ENCODE peak calls at places on chromosomes 16 and 17, in five cellular contexts. One of them, this sample, is unnamed.

GRCh38 chr16:30003670-30004423 is 7.0 kb downstream of the DOC2A start:
- DNase-seq in osteocyte: no peak
- DNase-seq in CD4-positive, alpha-beta T cell: no peak
- DNase-seq in cardiac muscle cell: no peak
- DNase-seq in mesothelial cell of epicardium: no peak
- DNase-seq in this sample: no peak

GRCh38 chr16:88768041-88768876 is 16.8 kb downstream of the PIEZO1 start:
- DNase-seq in osteocyte: peak
- DNase-seq in CD4-positive, alpha-beta T cell: no peak
- DNase-seq in cardiac muscle cell: peak
- DNase-seq in mesothelial cell of epicardium: no peak
- DNase-seq in this sample: no peak

GRCh38 chr17:43528319-43528987 is 17.7 kb downstream of the ETV4 start:
- DNase-seq in osteocyte: no peak
- DNase-seq in CD4-positive, alpha-beta T cell: no peak
- DNase-seq in cardiac muscle cell: no peak
- DNase-seq in mesothelial cell of epicardium: no peak
- DNase-seq in this sample: no peak

GRCh38 chr17:44444735-44445105 is 55.3 kb upstream of the ITGA2B start:
- DNase-seq in osteocyte: no peak
- DNase-seq in CD4-positive, alpha-beta T cell: no peak
- DNase-seq in cardiac muscle cell: no peak
- DNase-seq in mesothelial cell of epicardium: no peak
- DNase-seq in this sample: no peak

GRCh38 chr17:6677158-6677831 is 25.7 kb downstream of the C17orf100 start:
- DNase-seq in osteocyte: no peak
- DNase-seq in CD4-positive, alpha-beta T cell: no peak
- DNase-seq in cardiac muscle cell: no peak
- DNase-seq in mesothelial cell of epicardium: no peak
- DNase-seq in this sample: no peak

GRCh38 chr17:80871341-80871740 is 120.3 kb upstream of the CHMP6 start:
- DNase-seq in osteocyte: no peak
- DNase-seq in CD4-positive, alpha-beta T cell: no peak
- DNase-seq in cardiac muscle cell: no peak
- DNase-seq in mesothelial cell of epicardium: no peak
- DNase-seq in this sample: no peak

GRCh38 chr16:65229191-65229662 is 107.4 kb upstream of the CDH11 start:
- DNase-seq in osteocyte: no peak
- DNase-seq in CD4-positive, alpha-beta T cell: no peak
- DNase-seq in cardiac muscle cell: no peak
- DNase-seq in mesothelial cell of epicardium: no peak
- DNase-seq in this sample: no peak

GRCh38 chr16:81524382-81524781 is 79.8 kb downstream of the CMIP start:
- DNase-seq in osteocyte: no peak
- DNase-seq in CD4-positive, alpha-beta T cell: peak
- DNase-seq in cardiac muscle cell: no peak
- DNase-seq in mesothelial cell of epicardium: no peak
- DNase-seq in this sample: no peak

GRCh38 chr17:2405247-2405926 is 4.5 kb upstream of the MNT start:
- DNase-seq in osteocyte: no peak
- DNase-seq in CD4-positive, alpha-beta T cell: no peak
- DNase-seq in cardiac muscle cell: no peak
- DNase-seq in mesothelial cell of epicardium: no peak
- DNase-seq in this sample: no peak

GRCh38 chr16:75079346-75079926 is 37.1 kb downstream of the LDHD start:
- DNase-seq in osteocyte: no peak
- DNase-seq in CD4-positive, alpha-beta T cell: no peak
- DNase-seq in cardiac muscle cell: no peak
- DNase-seq in mesothelial cell of epicardium: no peak
- DNase-seq in this sample: no peak

GRCh38 chr17:30005709-30006320 is 64.4 kb downstream of the EFCAB5 start:
- DNase-seq in osteocyte: no peak
- DNase-seq in CD4-positive, alpha-beta T cell: no peak
- DNase-seq in cardiac muscle cell: peak
- DNase-seq in mesothelial cell of epicardium: no peak
- DNase-seq in this sample: no peak

GRCh38 chr17:66021757-66022156 is 170.2 kb downstream of the CEP112 start:
- DNase-seq in osteocyte: no peak
- DNase-seq in CD4-positive, alpha-beta T cell: no peak
- DNase-seq in cardiac muscle cell: no peak
- DNase-seq in mesothelial cell of epicardium: no peak
- DNase-seq in this sample: no peak
- TF ChIP-seq CTCF in osteocyte: no peak
- TF ChIP-seq CTCF in CD4-positive, alpha-beta T cell: no peak
- TF ChIP-seq CTCF in cardiac muscle cell: no peak
- TF ChIP-seq CTCF in mesothelial cell of epicardium: no peak
- TF ChIP-seq CTCF in this sample: no peak

DNA sequence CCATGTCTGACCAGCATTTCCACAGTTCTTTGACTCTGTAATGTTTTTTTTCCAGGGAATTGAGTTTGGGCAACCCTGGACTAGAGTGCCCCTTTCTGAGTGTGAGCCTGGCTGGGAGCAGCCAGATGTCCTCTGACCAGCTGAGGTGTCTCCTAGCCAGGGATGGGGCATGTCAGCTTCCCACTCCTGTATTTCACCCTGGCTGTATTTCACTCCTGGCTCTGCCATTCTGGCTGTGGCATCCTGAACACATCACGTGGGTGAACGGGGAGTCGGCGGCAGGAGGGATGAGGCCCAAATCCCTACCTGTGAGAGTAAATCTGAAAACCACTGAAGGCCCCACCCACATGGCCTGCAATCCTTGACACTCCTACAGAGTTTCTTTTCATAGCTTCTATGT is 31.3 kb downstream of the KDM8 start:
- DNase-seq in osteocyte: no peak
- DNase-seq in CD4-positive, alpha-beta T cell: no peak
- DNase-seq in cardiac muscle cell: no peak
- DNase-seq in mesothelial cell of epicardium: no peak
- DNase-seq in this sample: no peak
- TF ChIP-seq CTCF in osteocyte: no peak
- TF ChIP-seq CTCF in CD4-positive, alpha-beta T cell: no peak
- TF ChIP-seq CTCF in cardiac muscle cell: no peak
- TF ChIP-seq CTCF in mesothelial cell of epicardium: no peak
- TF ChIP-seq CTCF in this sample: no peak

GRCh38 chr16:25256821-25257503 is 683 bp downstream of the ZKSCAN2 start:
- DNase-seq in osteocyte: no peak
- DNase-seq in CD4-positive, alpha-beta T cell: no peak
- DNase-seq in cardiac muscle cell: peak
- DNase-seq in mesothelial cell of epicardium: no peak
- DNase-seq in this sample: no peak
- TF ChIP-seq CTCF in osteocyte: no peak
- TF ChIP-seq CTCF in CD4-positive, alpha-beta T cell: no peak
- TF ChIP-seq CTCF in cardiac muscle cell: peak
- TF ChIP-seq CTCF in mesothelial cell of epicardium: no peak
- TF ChIP-seq CTCF in this sample: no peak

GRCh38 chr16:1666316-1666715 is 11.8 kb upstream of the JPT2 start:
- DNase-seq in osteocyte: no peak
- DNase-seq in CD4-positive, alpha-beta T cell: no peak
- DNase-seq in cardiac muscle cell: no peak
- DNase-seq in mesothelial cell of epicardium: no peak
- DNase-seq in this sample: no peak
- TF ChIP-seq CTCF in osteocyte: no peak
- TF ChIP-seq CTCF in CD4-positive, alpha-beta T cell: no peak
- TF ChIP-seq CTCF in cardiac muscle cell: no peak
- TF ChIP-seq CTCF in mesothelial cell of epicardium: no peak
- TF ChIP-seq CTCF in this sample: no peak

GRCh38 chr16:70331091-70331490 is 15.6 kb upstream of the DDX19A start:
- DNase-seq in osteocyte: no peak
- DNase-seq in CD4-positive, alpha-beta T cell: no peak
- DNase-seq in cardiac muscle cell: no peak
- DNase-seq in mesothelial cell of epicardium: no peak
- DNase-seq in this sample: no peak

GRCh38 chr16:70331588-70332358 is 14.9 kb upstream of the DDX19A start:
- DNase-seq in osteocyte: no peak
- DNase-seq in CD4-positive, alpha-beta T cell: no peak
- DNase-seq in cardiac muscle cell: peak
- DNase-seq in mesothelial cell of epicardium: no peak
- DNase-seq in this sample: no peak
- TF ChIP-seq CTCF in osteocyte: peak
- TF ChIP-seq CTCF in CD4-positive, alpha-beta T cell: peak
- TF ChIP-seq CTCF in cardiac muscle cell: peak
- TF ChIP-seq CTCF in mesothelial cell of epicardium: peak
- TF ChIP-seq CTCF in this sample: no peak

GRCh38 chr17:45847101-45847500 is 2.4 kb downstream of the SPPL2C start:
- DNase-seq in osteocyte: no peak
- DNase-seq in CD4-positive, alpha-beta T cell: no peak
- DNase-seq in cardiac muscle cell: no peak
- DNase-seq in mesothelial cell of epicardium: no peak
- DNase-seq in this sample: no peak

GRCh38 chr17:45845376-45846185 is 900 bp downstream of the SPPL2C start:
- DNase-seq in osteocyte: no peak
- DNase-seq in CD4-positive, alpha-beta T cell: no peak
- DNase-seq in cardiac muscle cell: no peak
- DNase-seq in mesothelial cell of epicardium: no peak
- DNase-seq in this sample: no peak

GRCh38 chr17:45844695-45845375 is at the start of gene SPPL2C:
- DNase-seq in osteocyte: no peak
- DNase-seq in CD4-positive, alpha-beta T cell: no peak
- DNase-seq in cardiac muscle cell: no peak
- DNase-seq in mesothelial cell of epicardium: no peak
- DNase-seq in this sample: no peak

GRCh38 chr17:45846646-45847045 is 2.0 kb downstream of the SPPL2C start:
- DNase-seq in osteocyte: no peak
- DNase-seq in CD4-positive, alpha-beta T cell: no peak
- DNase-seq in cardiac muscle cell: no peak
- DNase-seq in mesothelial cell of epicardium: no peak
- DNase-seq in this sample: no peak

DNA sequence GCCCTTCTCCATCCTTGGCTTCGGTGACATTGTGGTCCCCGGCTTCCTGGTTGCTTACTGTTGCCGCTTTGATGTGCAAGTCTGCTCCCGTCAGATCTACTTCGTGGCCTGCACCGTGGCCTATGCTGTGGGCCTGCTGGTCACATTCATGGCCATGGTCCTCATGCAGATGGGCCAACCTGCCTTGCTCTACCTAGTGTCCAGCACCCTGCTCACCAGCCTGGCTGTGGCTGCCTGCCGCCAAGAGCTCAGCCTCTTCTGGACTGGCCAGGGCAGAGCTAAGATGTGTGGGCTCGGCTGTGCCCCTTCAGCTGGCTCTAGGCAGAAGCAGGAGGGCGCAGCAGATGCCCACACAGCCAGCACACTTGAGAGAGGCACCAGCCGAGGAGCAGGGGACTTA is 1.5 kb downstream of the SPPL2C start:
- DNase-seq in osteocyte: no peak
- DNase-seq in CD4-positive, alpha-beta T cell: no peak
- DNase-seq in cardiac muscle cell: no peak
- DNase-seq in mesothelial cell of epicardium: no peak
- DNase-seq in this sample: no peak
- TF ChIP-seq CTCF in osteocyte: no peak
- TF ChIP-seq CTCF in CD4-positive, alpha-beta T cell: no peak
- TF ChIP-seq CTCF in cardiac muscle cell: no peak
- TF ChIP-seq CTCF in mesothelial cell of epicardium: no peak
- TF ChIP-seq CTCF in this sample: no peak

This sample was measured in activated B cell treated with CpG ODN at 0.5 μM for 24 hours.